ENCODE peak calls at places on chromosomes 11 and 22, in four cellular contexts. M, B, Z and K are unnamed samples.

GRCh38 chr11:68450711-68451110 is 9.8 kb upstream of the PPP6R3 start:
- DNase-seq in M (no peak), B (no peak), Z (peak; percentile 8), K (no peak)

GRCh38 chr22:32389685-32390084 is 22.4 kb downstream of the RTCB start:
- DNase-seq in M (no peak), B (peak; percentile 33), Z (no peak), K (no peak)

GRCh38 chr11:13007702-13008435 is 1.2 kb upstream of the RASSF10 start:
- DNase-seq in M (no peak), B (no peak), Z (no peak), K (no peak)

GRCh38 chr11:109815529-109816105 is 277.6 kb upstream of the ZC3H12C start:
- DNase-seq in M (no peak), B (no peak), Z (no peak), K (no peak)

GRCh38 chr11:82752801-82753200 is 19.1 kb upstream of the FAM181B start:
- DNase-seq in M (no peak), B (no peak), Z (no peak), K (no peak)

GRCh38 chr11:70696564-70696963 is 298.2 kb downstream of the CTTN start:
- DNase-seq in M (no peak), B (no peak), Z (no peak), K (no peak)

GRCh38 chr22:30266445-30267381 is at the start of gene OSM:
- DNase-seq in M (no peak), B (peak; percentile 49), Z (no peak), K (no peak)

GRCh38 chr11:1531961-1532586 is 40.0 kb downstream of the DUSP8 start:
- DNase-seq in M (no peak), B (no peak), Z (no peak), K (no peak)

GRCh38 chr11:114059278-114059983 is at the start of gene ZBTB16:
- DNase-seq in M (peak; percentile 84), B (peak; percentile 82), Z (peak; percentile 92), K (no peak)

GRCh38 chr11:32081129-32081641 is 9.7 kb upstream of the RCN1 start:
- DNase-seq in M (no peak), B (no peak), Z (no peak), K (no peak)

GRCh38 chr22:20833225-20833665 is 25.4 kb downstream of the PI4KA start:
- DNase-seq in M (no peak), B (no peak), Z (no peak), K (no peak)

GRCh38 chr22:46054091-46054877 is 77.3 kb upstream of the WNT7B start:
- DNase-seq in M (no peak), B (peak; percentile 73), Z (peak; percentile 90), K (no peak)

GRCh38 chr11:79066456-79067354 is 374.1 kb downstream of the TENM4 start:
- DNase-seq in M (no peak), B (peak; percentile 17), Z (no peak), K (no peak)

GRCh38 chr11:75717608-75718403 is at the start of gene MOGAT2:
- DNase-seq in M (no peak), B (no peak), Z (no peak), K (no peak)

GRCh38 chr11:113818426-113818825 is 38.8 kb downstream of the CLDN25 start:
- DNase-seq in M (no peak), B (no peak), Z (no peak), K (no peak)

GRCh38 chr11:118691926-118692830 is 12.7 kb upstream of the TREH start:
- DNase-seq in M (no peak), B (no peak), Z (no peak), K (no peak)

GRCh38 chr11:34837246-34837856 is 78.8 kb downstream of the APIP start:
- DNase-seq in M (no peak), B (peak; percentile 22), Z (no peak), K (no peak)

GRCh38 chr11:34324466-34324865 is 33.3 kb downstream of the ABTB2 start:
- DNase-seq in M (no peak), B (no peak), Z (no peak), K (no peak)

GRCh38 chr22:45585437-45585755 is 82.7 kb downstream of the FBLN1 start:
- DNase-seq in M (no peak), B (no peak), Z (no peak), K (no peak)

GRCh38 chr11:128752379-128752778 is 58.5 kb downstream of the FLI1 start:
- DNase-seq in M (no peak), B (no peak), Z (no peak), K (no peak)

GRCh38 chr11:65786008-65786785 is 666 bp upstream of the OVOL1 start:
- DNase-seq in M (no peak), B (no peak), Z (no peak), K (no peak)
- H3K27ac ChIP-seq in M (no peak overlapping the region), B (no peak overlapping the region), Z (no peak overlapping the region), K (no peak overlapping the region)

GRCh38 chr11:8870461-8871282 is 40.3 kb upstream of the AKIP1 start:
- DNase-seq in M (peak; percentile 58), B (peak; percentile 83), Z (peak; percentile 76), K (no peak)
- H3K4me3 ChIP-seq in M (peak overlapping the region; percentile 92), B (peak overlapping the region; percentile 92), Z (peak overlapping the region; percentile 91), K (peak overlapping the region; percentile 88)

DNA sequence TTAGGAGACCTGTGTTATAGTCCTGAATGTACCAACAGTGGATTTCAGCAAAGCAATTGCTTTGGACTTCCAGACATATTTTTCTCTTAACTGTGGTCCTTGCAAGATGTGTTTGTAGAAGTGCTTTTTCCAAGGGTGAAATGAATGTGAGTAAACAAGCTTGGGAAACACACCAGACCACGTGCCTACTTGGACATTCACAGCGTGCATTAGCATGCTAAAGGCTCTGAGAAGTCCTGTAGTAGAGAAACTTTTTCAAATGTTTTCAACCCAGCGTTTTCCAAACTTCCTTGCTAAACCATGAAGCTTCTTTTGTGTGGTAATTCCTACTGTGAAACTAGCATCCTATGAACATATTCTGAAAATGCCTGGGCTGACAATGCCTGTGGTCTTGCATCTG is 91.2 kb upstream of the DBX1 start:
- DNase-seq in M (no peak), B (no peak), Z (no peak), K (no peak)
- H3K4me1 ChIP-seq in M (peaks cover 4% of the 10 kb centered on the region), B (no peaks in the 10 kb centered on the region), Z (no peaks in the 10 kb centered on the region), K (no peaks in the 10 kb centered on the region)

GRCh38 chr11:124041254-124041653 is at the start of gene OR10G7:
- DNase-seq in M (no peak), B (no peak), Z (no peak), K (no peak)
- H3K27ac ChIP-seq in M (no peak within 1 kb of the TSS), B (no peak within 1 kb of the TSS), Z (no peak within 1 kb of the TSS), K (no peak within 1 kb of the TSS)

GRCh38 chr22:37571992-37572373 is 7.9 kb downstream of the LGALS2 start:
- DNase-seq in M (no peak), B (no peak), Z (no peak), K (no peak)
- H3K4me3 ChIP-seq in M (no peak overlapping the region), B (no peak overlapping the region), Z (no peak overlapping the region), K (no peak overlapping the region)

DNA sequence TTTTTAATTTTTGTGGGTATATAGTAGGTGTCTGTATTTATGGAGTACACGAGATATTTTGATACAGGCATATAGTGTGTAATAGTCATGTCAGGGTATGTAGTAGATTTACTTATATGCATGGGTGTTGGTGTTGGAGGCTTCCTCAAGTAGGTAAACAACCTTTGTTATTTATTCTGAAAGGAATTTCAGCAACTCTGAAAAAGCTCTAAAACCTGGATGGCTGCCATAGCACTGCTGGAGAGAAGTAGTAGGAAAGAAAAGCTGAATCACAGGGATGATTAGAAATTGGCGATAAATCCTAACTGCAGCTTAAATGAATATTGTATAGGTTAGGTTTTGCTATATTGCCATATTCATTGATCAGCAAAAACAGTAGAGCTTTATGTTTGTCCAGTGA is 44.4 kb upstream of the ST14 start:
- DNase-seq in M (no peak), B (no peak), Z (no peak), K (no peak)
- H3K4me1 ChIP-seq in M (no peaks in the 10 kb centered on the region), B (no peaks in the 10 kb centered on the region), Z (peaks cover 3% of the 10 kb centered on the region), K (no peaks in the 10 kb centered on the region)

DNA sequence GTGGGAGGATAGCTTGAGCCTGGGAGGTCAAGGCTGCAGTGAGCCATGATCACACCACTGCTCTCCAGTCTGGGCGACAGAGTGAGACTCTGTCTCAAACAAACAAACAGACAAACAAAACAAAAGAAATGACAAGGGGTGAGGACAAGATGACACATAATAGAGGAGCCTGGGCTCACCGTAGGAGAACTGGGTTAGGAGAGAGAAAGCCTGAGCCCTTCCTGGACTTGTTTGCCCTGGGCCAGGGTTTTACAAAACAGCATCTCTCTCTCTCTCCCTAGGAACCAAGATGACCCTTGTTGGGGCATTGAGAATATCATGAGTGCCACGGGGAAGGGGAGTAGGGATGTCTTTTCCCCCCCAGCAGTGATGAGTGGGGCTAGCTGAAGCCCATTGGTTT is 15.7 kb downstream of the ROBO3 start:
- DNase-seq in M (no peak), B (no peak), Z (no peak), K (no peak)
- H3K27ac ChIP-seq in M (no peak overlapping the region), B (no peak overlapping the region), Z (no peak overlapping the region), K (no peak overlapping the region)